ENCODE peak calls at places on chromosome 1, in six cellular contexts. E is uterus; I is lung; N is tibial artery; L is CD4-positive, CD25-positive, alpha-beta regulatory T cell; D is RWPE2. G is an unnamed sample.

GRCh38 chr1:156709743-156710489 is 4.5 kb upstream of the CRABP2 start:
- DNase-seq in E (peak; percentile 57), I (peak; percentile 47), N (peak; percentile 79), L (no peak), D (no peak), G (no peak)

GRCh38 chr1:182616130-182617074 is 12.2 kb upstream of the RGS16 start:
- DNase-seq in E (peak; percentile 69), I (peak; percentile 78), N (peak; percentile 84), L (peak; percentile 88), D (no peak), G (no peak)

GRCh38 chr1:116498789-116499628 is 71.8 kb downstream of the CD58 start:
- DNase-seq in E (peak; percentile 26), I (peak; percentile 54), N (no peak), L (peak; percentile 36), D (no peak), G (peak; percentile 68)

GRCh38 chr1:206502813-206503212 is 4.5 kb upstream of the RASSF5 start:
- DNase-seq in E (no peak), I (no peak), N (no peak), L (no peak), D (no peak), G (no peak)

GRCh38 chr1:86594284-86594683 is 47.4 kb downstream of the CLCA4 start:
- DNase-seq in E (no peak), I (no peak), N (no peak), L (no peak), D (no peak), G (no peak)

GRCh38 chr1:46508760-46509159 is 19.1 kb downstream of the DMBX1 start:
- DNase-seq in E (no peak), I (no peak), N (no peak), L (no peak), D (no peak), G (no peak)

GRCh38 chr1:55060133-55060999 is 21.0 kb downstream of the PCSK9 start:
- DNase-seq in E (no peak), I (no peak), N (no peak), L (no peak), D (no peak), G (no peak)

GRCh38 chr1:216535059-216535458 is 111.8 kb upstream of the USH2A start:
- DNase-seq in E (no peak), I (no peak), N (no peak), L (no peak), D (no peak), G (no peak)

GRCh38 chr1:215730600-215730999 is 163.5 kb downstream of the KCTD3 start:
- DNase-seq in E (no peak), I (no peak), N (no peak), L (no peak), D (no peak), G (no peak)

GRCh38 chr1:31183927-31184554 is 55.6 kb downstream of the NKAIN1 start:
- DNase-seq in E (no peak), I (no peak), N (no peak), L (peak; percentile 21), D (no peak), G (peak; percentile 16)

GRCh38 chr1:1577367-1578011 is 2.8 kb upstream of the SSU72 start:
- DNase-seq in E (no peak), I (no peak), N (no peak), L (no peak), D (no peak), G (no peak)

GRCh38 chr1:157168015-157168414 is 29.8 kb upstream of the ETV3 start:
- DNase-seq in E (no peak), I (no peak), N (no peak), L (no peak), D (no peak), G (no peak)

GRCh38 chr1:46458846-46459245 is 30.8 kb upstream of the DMBX1 start:
- DNase-seq in E (no peak), I (no peak), N (no peak), L (no peak), D (no peak), G (no peak)

GRCh38 chr1:231272880-231273279 is 31.9 kb downstream of the GNPAT start:
- DNase-seq in E (no peak), I (peak; percentile 71), N (no peak), L (no peak), D (no peak), G (no peak)

GRCh38 chr1:173551699-173552098 is 51.2 kb downstream of the SLC9C2 start:
- DNase-seq in E (no peak), I (no peak), N (no peak), L (no peak), D (no peak), G (no peak)

GRCh38 chr1:11787251-11787803 is 18.4 kb downstream of the MTHFR start:
- DNase-seq in E (peak; percentile 63), I (peak; percentile 82), N (peak; percentile 77), L (no peak), D (no peak), G (no peak)

GRCh38 chr1:89005286-89006151 is 13.1 kb upstream of the KYAT3 start:
- DNase-seq in E (no peak), I (no peak), N (no peak), L (no peak), D (no peak), G (no peak)

GRCh38 chr1:21280011-21280471 is 10.2 kb downstream of the ECE1 start:
- DNase-seq in E (no peak), I (peak; percentile 34), N (no peak), L (no peak), D (no peak), G (peak; percentile 67)

GRCh38 chr1:45490121-45490622 is 791 bp downstream of the TESK2 start:
- DNase-seq in E (no peak), I (no peak), N (no peak), L (no peak), D (no peak), G (no peak)

GRCh38 chr1:211520641-211521040 is 28.7 kb upstream of the RD3 start:
- DNase-seq in E (no peak), I (no peak), N (no peak), L (no peak), D (no peak), G (no peak)

GRCh38 chr1:164765557-164765956 is 206.6 kb downstream of the PBX1 start:
- DNase-seq in E (no peak), I (no peak), N (no peak), L (no peak), D (no peak), G (no peak)

GRCh38 chr1:57894315-57894714 is 470.5 kb upstream of the DAB1 start:
- DNase-seq in E (no peak), I (no peak), N (no peak), L (no peak), D (no peak), G (no peak)

DNA sequence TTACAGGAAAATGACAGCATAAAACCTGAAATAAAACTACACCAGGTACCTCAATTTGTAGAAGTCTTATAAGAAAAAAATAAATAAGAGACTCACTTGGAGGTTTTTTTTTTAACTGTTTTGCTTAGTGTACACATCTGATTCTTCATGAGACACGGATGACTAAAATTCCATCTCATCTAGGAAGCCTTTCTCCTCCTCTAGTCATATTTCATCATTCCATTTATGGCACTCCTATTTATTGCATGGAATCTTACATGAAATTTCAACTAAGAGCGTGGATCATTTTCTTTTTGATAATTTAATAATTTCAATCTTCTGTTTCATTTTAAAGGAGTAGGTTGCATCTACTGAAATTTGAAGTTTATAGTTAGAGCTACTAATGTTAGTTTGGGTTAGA is 1.6 kb upstream of the PTGS2 start:
- DNase-seq in E (no peak), I (no peak), N (no peak), L (no peak), D (no peak), G (no peak)
- H3K4me3 ChIP-seq in E (no peak overlapping the region), I (no peak overlapping the region), N (peak overlapping the region; percentile 65), L (no peak overlapping the region), D (peak overlapping the region; percentile 64), G (no peak overlapping the region)

GRCh38 chr1:154611150-154611865 is 3.3 kb upstream of the ADAR start:
- DNase-seq in E (no peak), I (no peak), N (no peak), L (no peak), D (no peak), G (peak; percentile 45)
- H3K27ac ChIP-seq in E (no peak overlapping the region), I (no peak overlapping the region), N (no peak overlapping the region), L (peak overlapping the region; percentile 15), D (no peak overlapping the region), G (no peak overlapping the region)

GRCh38 chr1:24195874-24196273 is 8.8 kb upstream of the IFNLR1 start:
- DNase-seq in E (no peak), I (no peak), N (no peak), L (no peak), D (no peak), G (no peak)

GRCh38 chr1:24202556-24202955 is 15.5 kb upstream of the IFNLR1 start:
- DNase-seq in E (no peak), I (no peak), N (no peak), L (no peak), D (no peak), G (no peak)

GRCh38 chr1:24201941-24202440 is 14.9 kb upstream of the IFNLR1 start:
- DNase-seq in E (peak; percentile 75), I (peak; percentile 83), N (peak; percentile 95), L (peak; percentile 36), D (peak; percentile 78), G (peak; percentile 87)

GRCh38 chr1:24198766-24199165 is 11.7 kb upstream of the IFNLR1 start:
- DNase-seq in E (no peak), I (no peak), N (no peak), L (no peak), D (no peak), G (no peak)

DNA sequence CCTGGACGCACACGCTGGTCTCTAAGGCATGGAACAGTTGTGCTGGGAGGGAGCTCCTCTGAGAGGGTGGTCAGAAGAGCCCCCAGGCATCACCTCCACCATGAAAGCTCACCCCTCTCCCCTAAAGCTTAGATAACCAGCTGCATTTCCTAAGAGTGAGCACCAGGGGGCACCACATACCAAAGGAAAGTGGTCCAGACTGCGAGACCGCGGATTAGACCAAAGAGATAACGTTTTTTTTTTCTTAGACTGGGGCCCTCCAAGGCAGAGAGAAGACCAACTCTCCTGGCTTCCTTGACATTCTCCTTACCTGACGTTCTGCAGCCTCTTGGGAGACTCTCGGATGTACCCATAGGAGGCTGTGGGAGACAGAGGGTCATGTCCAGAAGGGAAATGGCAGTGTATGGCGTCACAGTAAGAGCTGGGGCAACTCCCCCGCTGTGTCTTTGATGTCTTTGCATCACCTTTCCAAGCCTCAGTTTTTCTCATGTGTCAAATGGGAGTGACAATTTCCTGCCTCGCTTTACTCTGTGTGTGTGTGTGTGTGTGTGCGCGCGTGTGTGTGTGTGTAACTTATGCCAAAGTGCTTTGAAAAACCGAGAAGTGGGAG is 12.3 kb upstream of the IFNLR1 start:
- DNase-seq in E (peak; percentile 63), I (peak; percentile 58), N (peak; percentile 47), L (peak; percentile 81), D (no peak), G (peak; percentile 70)
- H3K4me1 ChIP-seq in E (no peaks in the 10 kb centered on the region), I (no peaks in the 10 kb centered on the region), N (no peaks in the 10 kb centered on the region), L (peaks cover 15% of the 10 kb centered on the region), D (peaks cover 30% of the 10 kb centered on the region), G (peaks cover 10% of the 10 kb centered on the region)

GRCh38 chr1:226337294-226337870 is 28.4 kb upstream of the LIN9 start:
- DNase-seq in E (no peak), I (no peak), N (no peak), L (no peak), D (no peak), G (no peak)

GRCh38 chr1:226329237-226329636 is 20.3 kb upstream of the LIN9 start:
- DNase-seq in E (no peak), I (no peak), N (no peak), L (no peak), D (no peak), G (no peak)

GRCh38 chr1:226335653-226336052 is 26.7 kb upstream of the LIN9 start:
- DNase-seq in E (no peak), I (no peak), N (no peak), L (no peak), D (no peak), G (no peak)

GRCh38 chr1:226332947-226333346 is 24.0 kb upstream of the LIN9 start:
- DNase-seq in E (no peak), I (no peak), N (no peak), L (no peak), D (no peak), G (no peak)
- H3K4me3 ChIP-seq in E (no peak overlapping the region), I (no peak overlapping the region), N (no peak overlapping the region), L (peak overlapping the region; percentile 66), D (no peak overlapping the region), G (no peak overlapping the region)

G was measured in SJSA1.